ENCODE peak calls at places on chromosomes 4 and X, in nine cellular contexts. One of them, this sample, is unnamed. For H3K36me3, the result is how much of the 10 kb centered on the place peaks cover.

GRCh38 chr4:169244210-169244609 is 26.5 kb downstream of the SH3RF1 start:
- DNase-seq in right lobe of liver: no peak
- DNase-seq in adrenal gland: no peak
- DNase-seq in tibial nerve: no peak
- DNase-seq in sigmoid colon: no peak
- DNase-seq in suprapubic skin: no peak
- DNase-seq in ovary: no peak
- DNase-seq in Peyer's patch: no peak
- DNase-seq in HepG2: no peak
- DNase-seq in this sample: no peak

GRCh38 chr4:76235915-76236314 is 15.6 kb upstream of the FAM47E start:
- DNase-seq in right lobe of liver: no peak
- DNase-seq in tibial nerve: no peak
- DNase-seq in HepG2: no peak
- DNase-seq in adrenal gland: no peak
- DNase-seq in ovary: no peak
- DNase-seq in suprapubic skin: no peak
- DNase-seq in sigmoid colon: no peak
- DNase-seq in Peyer's patch: no peak
- DNase-seq in this sample: no peak

GRCh38 chrX:10619311-10620015 is 922 bp downstream of the MID1 start:
- DNase-seq in Peyer's patch: no peak
- DNase-seq in suprapubic skin: no peak
- DNase-seq in sigmoid colon: no peak
- DNase-seq in HepG2: no peak
- DNase-seq in tibial nerve: no peak
- DNase-seq in ovary: no peak
- DNase-seq in adrenal gland: no peak
- DNase-seq in right lobe of liver: no peak
- DNase-seq in this sample: no peak

GRCh38 chr4:185201983-185202962 is 1.5 kb downstream of the CFAP97 start:
- DNase-seq in suprapubic skin: no peak
- DNase-seq in right lobe of liver: no peak
- DNase-seq in adrenal gland: no peak
- DNase-seq in ovary: no peak
- DNase-seq in sigmoid colon: no peak
- DNase-seq in HepG2: peak
- DNase-seq in Peyer's patch: peak
- DNase-seq in tibial nerve: no peak
- DNase-seq in this sample: no peak

GRCh38 chr4:118718511-118719170 is 33.4 kb downstream of the METTL14 start:
- DNase-seq in sigmoid colon: no peak
- DNase-seq in ovary: no peak
- DNase-seq in Peyer's patch: no peak
- DNase-seq in HepG2: no peak
- DNase-seq in tibial nerve: no peak
- DNase-seq in right lobe of liver: no peak
- DNase-seq in adrenal gland: no peak
- DNase-seq in suprapubic skin: no peak
- DNase-seq in this sample: no peak

GRCh38 chr4:89162486-89162885 is 51.2 kb downstream of the TIGD2 start:
- DNase-seq in suprapubic skin: no peak
- DNase-seq in HepG2: no peak
- DNase-seq in ovary: no peak
- DNase-seq in adrenal gland: no peak
- DNase-seq in tibial nerve: no peak
- DNase-seq in right lobe of liver: no peak
- DNase-seq in Peyer's patch: no peak
- DNase-seq in sigmoid colon: no peak
- DNase-seq in this sample: no peak

GRCh38 chr4:97235516-97235915 is 907.8 kb downstream of the STPG2 start:
- DNase-seq in sigmoid colon: no peak
- DNase-seq in Peyer's patch: no peak
- DNase-seq in adrenal gland: no peak
- DNase-seq in ovary: no peak
- DNase-seq in HepG2: no peak
- DNase-seq in right lobe of liver: no peak
- DNase-seq in tibial nerve: no peak
- DNase-seq in suprapubic skin: no peak
- DNase-seq in this sample: no peak

GRCh38 chr4:137993232-137993631 is 248.9 kb downstream of the SLC7A11 start:
- DNase-seq in sigmoid colon: no peak
- DNase-seq in right lobe of liver: no peak
- DNase-seq in HepG2: no peak
- DNase-seq in adrenal gland: no peak
- DNase-seq in suprapubic skin: no peak
- DNase-seq in Peyer's patch: no peak
- DNase-seq in ovary: no peak
- DNase-seq in tibial nerve: no peak
- DNase-seq in this sample: no peak

GRCh38 chr4:1112821-1113182 is 562 bp downstream of the RNF212 start:
- DNase-seq in suprapubic skin: no peak
- DNase-seq in HepG2: no peak
- DNase-seq in tibial nerve: no peak
- DNase-seq in ovary: no peak
- DNase-seq in right lobe of liver: no peak
- DNase-seq in Peyer's patch: no peak
- DNase-seq in adrenal gland: no peak
- DNase-seq in sigmoid colon: no peak
- DNase-seq in this sample: no peak

GRCh38 chr4:78622253-78622979 is 70.8 kb downstream of the ANXA3 start:
- DNase-seq in suprapubic skin: no peak
- DNase-seq in tibial nerve: no peak
- DNase-seq in ovary: no peak
- DNase-seq in HepG2: peak
- DNase-seq in right lobe of liver: no peak
- DNase-seq in adrenal gland: no peak
- DNase-seq in sigmoid colon: no peak
- DNase-seq in Peyer's patch: no peak
- DNase-seq in this sample: no peak

GRCh38 chr4:158778065-158778711 is 9.4 kb downstream of the FNIP2 start:
- DNase-seq in adrenal gland: no peak
- DNase-seq in sigmoid colon: no peak
- DNase-seq in Peyer's patch: no peak
- DNase-seq in right lobe of liver: no peak
- DNase-seq in tibial nerve: no peak
- DNase-seq in suprapubic skin: no peak
- DNase-seq in ovary: no peak
- DNase-seq in HepG2: no peak
- DNase-seq in this sample: no peak

GRCh38 chrX:153685751-153686676 is 1.7 kb upstream of the SLC6A8 start:
- DNase-seq in Peyer's patch: no peak
- DNase-seq in HepG2: no peak
- DNase-seq in adrenal gland: peak
- DNase-seq in sigmoid colon: peak
- DNase-seq in right lobe of liver: no peak
- DNase-seq in suprapubic skin: peak
- DNase-seq in tibial nerve: no peak
- DNase-seq in ovary: no peak
- DNase-seq in this sample: peak

GRCh38 chrX:153688071-153688470 is 345 bp downstream of the SLC6A8 start:
- DNase-seq in HepG2: no peak
- DNase-seq in right lobe of liver: no peak
- DNase-seq in ovary: no peak
- DNase-seq in tibial nerve: no peak
- DNase-seq in adrenal gland: no peak
- DNase-seq in Peyer's patch: no peak
- DNase-seq in suprapubic skin: no peak
- DNase-seq in sigmoid colon: no peak
- DNase-seq in this sample: peak

GRCh38 chrX:153688900-153689590 is 1.3 kb downstream of the SLC6A8 start:
- DNase-seq in ovary: peak
- DNase-seq in Peyer's patch: no peak
- DNase-seq in HepG2: no peak
- DNase-seq in suprapubic skin: no peak
- DNase-seq in tibial nerve: no peak
- DNase-seq in sigmoid colon: peak
- DNase-seq in adrenal gland: peak
- DNase-seq in right lobe of liver: no peak
- DNase-seq in this sample: no peak

GRCh38 chrX:153688534-153688899 is 791 bp downstream of the SLC6A8 start:
- DNase-seq in Peyer's patch: no peak
- DNase-seq in adrenal gland: no peak
- DNase-seq in tibial nerve: no peak
- DNase-seq in sigmoid colon: peak
- DNase-seq in HepG2: no peak
- DNase-seq in ovary: no peak
- DNase-seq in right lobe of liver: no peak
- DNase-seq in suprapubic skin: no peak
- DNase-seq in this sample: no peak

DNA sequence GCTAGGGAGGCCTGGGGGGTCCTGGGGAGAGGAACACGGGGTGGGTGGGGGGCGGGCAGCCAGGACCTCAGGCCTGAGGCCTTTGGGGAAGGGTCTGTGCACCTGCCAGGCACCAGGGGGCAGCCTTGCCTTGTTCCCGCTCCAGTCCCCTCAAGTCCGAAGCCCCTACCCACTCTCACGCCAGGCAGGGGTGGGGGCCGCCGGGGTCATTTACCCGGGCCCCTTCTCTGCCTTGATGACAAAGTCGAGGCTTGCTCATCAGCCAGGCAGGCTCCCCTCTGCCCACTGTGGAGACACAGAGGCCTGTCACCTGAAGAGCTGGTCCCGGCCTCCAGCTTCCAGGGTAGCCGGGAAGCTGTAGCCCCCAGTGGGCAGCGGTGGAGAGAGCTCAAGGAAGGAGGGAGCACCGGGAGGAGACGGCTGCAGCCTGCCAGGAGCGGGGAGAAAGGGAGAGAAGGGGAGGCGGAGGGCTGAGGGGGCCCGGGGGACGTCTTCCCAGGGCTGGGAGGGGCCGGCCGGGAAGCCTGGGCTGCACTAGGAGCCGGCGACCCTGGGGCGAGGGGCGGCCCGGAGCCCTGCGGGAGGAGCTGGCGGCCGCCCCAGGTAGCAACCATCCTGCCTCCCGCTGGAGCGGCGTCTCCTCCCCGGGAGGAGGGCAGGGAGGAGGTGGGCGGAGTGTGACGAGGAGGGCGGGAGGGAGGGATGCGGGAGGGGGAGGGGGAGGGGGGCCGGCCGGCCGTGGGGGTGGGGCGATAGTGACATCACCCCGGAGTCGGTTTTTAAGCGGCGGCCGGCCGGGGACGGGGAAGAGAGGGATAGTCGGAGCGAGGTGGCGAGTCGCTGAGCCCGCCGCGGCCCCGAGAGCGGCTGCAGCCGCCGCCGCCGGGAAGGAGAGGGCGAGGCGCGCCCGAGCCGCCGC is at the start of gene SLC6A8:
- DNase-seq in adrenal gland: peak
- DNase-seq in HepG2: peak
- DNase-seq in Peyer's patch: peak
- DNase-seq in tibial nerve: peak
- DNase-seq in suprapubic skin: no peak
- DNase-seq in ovary: peak
- DNase-seq in right lobe of liver: peak
- DNase-seq in sigmoid colon: peak
- DNase-seq in this sample: peak
- TF ChIP-seq POLR2A in adrenal gland: peak
- TF ChIP-seq POLR2A in HepG2: peak
- TF ChIP-seq POLR2A in Peyer's patch: peak
- TF ChIP-seq POLR2A in tibial nerve: peak
- TF ChIP-seq POLR2A in suprapubic skin: peak
- TF ChIP-seq POLR2A in ovary: no peak
- TF ChIP-seq POLR2A in right lobe of liver: peak
- TF ChIP-seq POLR2A in sigmoid colon: no peak
- TF ChIP-seq POLR2A in this sample: no peak

GRCh38 chr4:67660418-67660817 is 40.5 kb downstream of the UBA6 start:
- DNase-seq in right lobe of liver: no peak
- DNase-seq in suprapubic skin: no peak
- DNase-seq in tibial nerve: no peak
- DNase-seq in adrenal gland: no peak
- DNase-seq in HepG2: no peak
- DNase-seq in ovary: no peak
- DNase-seq in sigmoid colon: no peak
- DNase-seq in Peyer's patch: no peak
- DNase-seq in this sample: no peak

GRCh38 chr4:67658302-67658701 is 42.7 kb downstream of the UBA6 start:
- DNase-seq in ovary: no peak
- DNase-seq in sigmoid colon: no peak
- DNase-seq in right lobe of liver: no peak
- DNase-seq in adrenal gland: no peak
- DNase-seq in suprapubic skin: no peak
- DNase-seq in Peyer's patch: no peak
- DNase-seq in HepG2: no peak
- DNase-seq in tibial nerve: no peak
- DNase-seq in this sample: no peak

GRCh38 chr4:67659065-67659464 is 41.9 kb downstream of the UBA6 start:
- DNase-seq in sigmoid colon: no peak
- DNase-seq in HepG2: no peak
- DNase-seq in adrenal gland: no peak
- DNase-seq in ovary: no peak
- DNase-seq in suprapubic skin: no peak
- DNase-seq in Peyer's patch: no peak
- DNase-seq in tibial nerve: no peak
- DNase-seq in right lobe of liver: no peak
- DNase-seq in this sample: no peak
- H3K36me3 ChIP-seq in sigmoid colon: under half
- H3K36me3 ChIP-seq in HepG2: under half
- H3K36me3 ChIP-seq in adrenal gland: under half
- H3K36me3 ChIP-seq in ovary: under half
- H3K36me3 ChIP-seq in suprapubic skin: half or more
- H3K36me3 ChIP-seq in Peyer's patch: under half
- H3K36me3 ChIP-seq in tibial nerve: half or more
- H3K36me3 ChIP-seq in right lobe of liver: under half
- H3K36me3 ChIP-seq in this sample: half or more

DNA sequence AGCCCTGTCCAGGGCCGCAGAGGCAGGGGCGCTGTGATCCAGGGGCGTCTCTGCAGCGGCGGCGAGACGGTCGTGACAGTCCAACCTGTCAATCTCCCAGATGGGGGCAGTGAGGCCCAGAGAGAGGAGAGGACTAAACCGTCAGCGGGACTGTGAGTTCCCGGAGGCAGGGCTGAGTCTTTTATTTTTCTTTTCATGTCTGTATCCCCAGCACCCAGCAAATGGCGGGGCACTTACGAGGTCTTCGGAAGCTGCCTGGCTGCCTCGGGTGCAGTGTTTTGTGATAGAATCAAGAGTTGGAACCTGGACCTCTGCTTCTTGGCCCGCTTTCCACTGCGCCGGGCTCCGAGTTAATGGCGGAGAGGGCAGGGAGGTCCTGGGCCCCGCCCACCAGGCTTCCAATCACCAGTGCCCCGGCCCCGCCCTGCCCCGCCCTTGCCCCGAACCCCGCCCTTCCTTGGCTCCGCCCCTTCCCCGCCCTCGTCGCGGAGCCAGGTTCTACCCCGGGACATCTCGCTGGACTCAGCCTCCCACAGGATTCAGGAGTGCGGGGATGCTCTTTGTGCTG is 35.3 kb upstream of the GRPEL1 start:
- DNase-seq in adrenal gland: peak
- DNase-seq in right lobe of liver: peak
- DNase-seq in ovary: peak
- DNase-seq in suprapubic skin: peak
- DNase-seq in tibial nerve: peak
- DNase-seq in Peyer's patch: peak
- DNase-seq in sigmoid colon: peak
- DNase-seq in HepG2: peak
- DNase-seq in this sample: peak
- TF ChIP-seq POLR2A in adrenal gland: no peak
- TF ChIP-seq POLR2A in right lobe of liver: peak
- TF ChIP-seq POLR2A in ovary: no peak
- TF ChIP-seq POLR2A in suprapubic skin: peak
- TF ChIP-seq POLR2A in tibial nerve: peak
- TF ChIP-seq POLR2A in Peyer's patch: peak
- TF ChIP-seq POLR2A in sigmoid colon: peak
- TF ChIP-seq POLR2A in HepG2: peak
- TF ChIP-seq POLR2A in this sample: peak

GRCh38 chr4:94240384-94240783 is 32.7 kb downstream of the SMARCAD1 start:
- DNase-seq in adrenal gland: no peak
- DNase-seq in tibial nerve: no peak
- DNase-seq in HepG2: no peak
- DNase-seq in suprapubic skin: no peak
- DNase-seq in sigmoid colon: no peak
- DNase-seq in ovary: no peak
- DNase-seq in right lobe of liver: no peak
- DNase-seq in Peyer's patch: no peak
- DNase-seq in this sample: no peak
- H3K36me3 ChIP-seq in adrenal gland: under half
- H3K36me3 ChIP-seq in tibial nerve: half or more
- H3K36me3 ChIP-seq in HepG2: under half
- H3K36me3 ChIP-seq in suprapubic skin: half or more
- H3K36me3 ChIP-seq in sigmoid colon: under half
- H3K36me3 ChIP-seq in ovary: under half
- H3K36me3 ChIP-seq in right lobe of liver: under half
- H3K36me3 ChIP-seq in Peyer's patch: under half
- H3K36me3 ChIP-seq in this sample: half or more